ENCODE peak calls at places on chromosomes 7 and 10, in seven cellular contexts. One of them, this sample, is unnamed.

GRCh38 chr7:2233876-2234275 is 1.1 kb upstream of the MAD1L1 start:
- DNase-seq in transverse colon: no peak
- DNase-seq in gastrocnemius medialis: no peak
- DNase-seq in Peyer's patch: no peak
- DNase-seq in RWPE2: no peak
- DNase-seq in adrenal gland: no peak
- DNase-seq in sigmoid colon: no peak
- DNase-seq in this sample: no peak

GRCh38 chr7:90580051-90580450 is 16.1 kb upstream of the CDK14 start:
- DNase-seq in gastrocnemius medialis: no peak
- DNase-seq in Peyer's patch: no peak
- DNase-seq in RWPE2: no peak
- DNase-seq in sigmoid colon: no peak
- DNase-seq in adrenal gland: no peak
- DNase-seq in transverse colon: no peak
- DNase-seq in this sample: no peak

GRCh38 chr10:120460776-120461175 is 3.7 kb downstream of the PLPP4 start:
- DNase-seq in sigmoid colon: no peak
- DNase-seq in RWPE2: no peak
- DNase-seq in gastrocnemius medialis: no peak
- DNase-seq in Peyer's patch: no peak
- DNase-seq in adrenal gland: no peak
- DNase-seq in transverse colon: no peak
- DNase-seq in this sample: no peak

GRCh38 chr10:69506487-69506833 is 55.2 kb downstream of the TSPAN15 start:
- DNase-seq in RWPE2: no peak
- DNase-seq in Peyer's patch: no peak
- DNase-seq in adrenal gland: no peak
- DNase-seq in gastrocnemius medialis: no peak
- DNase-seq in transverse colon: no peak
- DNase-seq in sigmoid colon: no peak
- DNase-seq in this sample: no peak

GRCh38 chr7:35366167-35367155 is 112.6 kb upstream of the TBX20 start:
- DNase-seq in sigmoid colon: no peak
- DNase-seq in RWPE2: no peak
- DNase-seq in Peyer's patch: no peak
- DNase-seq in adrenal gland: no peak
- DNase-seq in gastrocnemius medialis: no peak
- DNase-seq in transverse colon: no peak
- DNase-seq in this sample: no peak

GRCh38 chr10:12902135-12902572 is 99.4 kb downstream of the CCDC3 start:
- DNase-seq in sigmoid colon: no peak
- DNase-seq in RWPE2: no peak
- DNase-seq in transverse colon: peak; percentile 37
- DNase-seq in gastrocnemius medialis: no peak
- DNase-seq in Peyer's patch: peak; percentile 71
- DNase-seq in adrenal gland: peak; percentile 47
- DNase-seq in this sample: no peak

GRCh38 chr7:26574476-26574875 is 282.8 kb downstream of the SNX10 start:
- DNase-seq in Peyer's patch: no peak
- DNase-seq in RWPE2: no peak
- DNase-seq in gastrocnemius medialis: no peak
- DNase-seq in sigmoid colon: no peak
- DNase-seq in transverse colon: no peak
- DNase-seq in adrenal gland: no peak
- DNase-seq in this sample: no peak

GRCh38 chr10:33046792-33047191 is 88.8 kb upstream of the ITGB1 start:
- DNase-seq in gastrocnemius medialis: no peak
- DNase-seq in sigmoid colon: no peak
- DNase-seq in RWPE2: no peak
- DNase-seq in Peyer's patch: no peak
- DNase-seq in adrenal gland: no peak
- DNase-seq in transverse colon: no peak
- DNase-seq in this sample: no peak

GRCh38 chr7:47895026-47895425 is 53.2 kb downstream of the PKD1L1 start:
- DNase-seq in RWPE2: no peak
- DNase-seq in sigmoid colon: no peak
- DNase-seq in transverse colon: no peak
- DNase-seq in gastrocnemius medialis: no peak
- DNase-seq in Peyer's patch: no peak
- DNase-seq in adrenal gland: no peak
- DNase-seq in this sample: no peak

GRCh38 chr10:120318862-120319261 is 138.2 kb upstream of the PLPP4 start:
- DNase-seq in RWPE2: no peak
- DNase-seq in adrenal gland: no peak
- DNase-seq in transverse colon: no peak
- DNase-seq in gastrocnemius medialis: no peak
- DNase-seq in Peyer's patch: no peak
- DNase-seq in sigmoid colon: no peak
- DNase-seq in this sample: no peak

GRCh38 chr10:114332808-114333207 is 71.5 kb downstream of the AFAP1L2 start:
- DNase-seq in adrenal gland: no peak
- DNase-seq in Peyer's patch: no peak
- DNase-seq in RWPE2: no peak
- DNase-seq in transverse colon: no peak
- DNase-seq in sigmoid colon: no peak
- DNase-seq in gastrocnemius medialis: no peak
- DNase-seq in this sample: no peak

GRCh38 chr10:127886371-127887051 is 6.2 kb downstream of the CLRN3 start:
- DNase-seq in transverse colon: peak; percentile 63
- DNase-seq in Peyer's patch: peak; percentile 89
- DNase-seq in adrenal gland: no peak
- DNase-seq in sigmoid colon: no peak
- DNase-seq in RWPE2: no peak
- DNase-seq in gastrocnemius medialis: no peak
- DNase-seq in this sample: no peak

GRCh38 chr10:122525788-122526187 is 34.8 kb upstream of the DMBT1 start:
- DNase-seq in transverse colon: peak; percentile 60
- DNase-seq in adrenal gland: no peak
- DNase-seq in Peyer's patch: peak; percentile 57
- DNase-seq in sigmoid colon: no peak
- DNase-seq in RWPE2: no peak
- DNase-seq in gastrocnemius medialis: no peak
- DNase-seq in this sample: no peak

GRCh38 chr10:122505011-122505410 is 43.7 kb downstream of the HTRA1 start:
- DNase-seq in adrenal gland: no peak
- DNase-seq in Peyer's patch: no peak
- DNase-seq in transverse colon: no peak
- DNase-seq in gastrocnemius medialis: no peak
- DNase-seq in sigmoid colon: no peak
- DNase-seq in RWPE2: no peak
- DNase-seq in this sample: no peak

GRCh38 chr7:149818536-149818840 is 19.7 kb upstream of the ZNF862 start:
- DNase-seq in adrenal gland: no peak
- DNase-seq in Peyer's patch: no peak
- DNase-seq in gastrocnemius medialis: no peak
- DNase-seq in sigmoid colon: no peak
- DNase-seq in RWPE2: no peak
- DNase-seq in transverse colon: no peak
- DNase-seq in this sample: peak; percentile 31

GRCh38 chr10:25575343-25575742 is 358.7 kb upstream of the MYO3A start:
- DNase-seq in adrenal gland: no peak
- DNase-seq in Peyer's patch: no peak
- DNase-seq in sigmoid colon: no peak
- DNase-seq in RWPE2: no peak
- DNase-seq in gastrocnemius medialis: no peak
- DNase-seq in transverse colon: no peak
- DNase-seq in this sample: no peak

GRCh38 chr7:35185908-35186731 is 67.8 kb downstream of the TBX20 start:
- DNase-seq in adrenal gland: peak; percentile 35
- DNase-seq in sigmoid colon: peak; percentile 58
- DNase-seq in transverse colon: no peak
- DNase-seq in Peyer's patch: no peak
- DNase-seq in gastrocnemius medialis: no peak
- DNase-seq in RWPE2: no peak
- DNase-seq in this sample: no peak

GRCh38 chr10:11437391-11438241 is 173.8 kb downstream of the USP6NL start:
- DNase-seq in sigmoid colon: no peak
- DNase-seq in RWPE2: no peak
- DNase-seq in gastrocnemius medialis: no peak
- DNase-seq in Peyer's patch: no peak
- DNase-seq in adrenal gland: no peak
- DNase-seq in transverse colon: no peak
- DNase-seq in this sample: no peak

GRCh38 chr7:38070718-38071117 is 107.3 kb upstream of the STARD3NL start:
- DNase-seq in sigmoid colon: no peak
- DNase-seq in Peyer's patch: no peak
- DNase-seq in adrenal gland: no peak
- DNase-seq in RWPE2: no peak
- DNase-seq in gastrocnemius medialis: no peak
- DNase-seq in transverse colon: no peak
- DNase-seq in this sample: no peak

GRCh38 chr10:46555366-46555712 is 1.1 kb downstream of the GPRIN2 start:
- DNase-seq in adrenal gland: peak; percentile 12
- DNase-seq in sigmoid colon: peak; percentile 64
- DNase-seq in RWPE2: no peak
- DNase-seq in Peyer's patch: no peak
- DNase-seq in transverse colon: no peak
- DNase-seq in gastrocnemius medialis: no peak
- DNase-seq in this sample: no peak
- H3K4me1 ChIP-seq in adrenal gland: peaks cover 11% of the 10 kb centered on the region
- H3K4me1 ChIP-seq in sigmoid colon: no peaks in the 10 kb centered on the region
- H3K4me1 ChIP-seq in RWPE2: no peaks in the 10 kb centered on the region
- H3K4me1 ChIP-seq in Peyer's patch: no peaks in the 10 kb centered on the region
- H3K4me1 ChIP-seq in transverse colon: peaks cover 16% of the 10 kb centered on the region
- H3K4me1 ChIP-seq in gastrocnemius medialis: no peaks in the 10 kb centered on the region
- H3K4me1 ChIP-seq in this sample: peaks cover 16% of the 10 kb centered on the region

GRCh38 chr7:143343596-143343995 is 18.9 kb downstream of the FAM131B start:
- DNase-seq in adrenal gland: no peak
- DNase-seq in Peyer's patch: no peak
- DNase-seq in RWPE2: no peak
- DNase-seq in transverse colon: no peak
- DNase-seq in sigmoid colon: no peak
- DNase-seq in gastrocnemius medialis: no peak
- DNase-seq in this sample: no peak
- TF ChIP-seq CTCF in adrenal gland: no peak
- TF ChIP-seq CTCF in Peyer's patch: no peak
- TF ChIP-seq CTCF in RWPE2: no peak
- TF ChIP-seq CTCF in transverse colon: no peak
- TF ChIP-seq CTCF in sigmoid colon: no peak
- TF ChIP-seq CTCF in gastrocnemius medialis: no peak
- TF ChIP-seq CTCF in this sample: no peak

GRCh38 chr7:24701899-24702235 is 55.4 kb downstream of the GSDME start:
- DNase-seq in Peyer's patch: no peak
- DNase-seq in adrenal gland: no peak
- DNase-seq in transverse colon: no peak
- DNase-seq in RWPE2: no peak
- DNase-seq in gastrocnemius medialis: no peak
- DNase-seq in sigmoid colon: no peak
- DNase-seq in this sample: no peak

GRCh38 chr7:24702674-24703235 is 54.5 kb downstream of the GSDME start:
- DNase-seq in gastrocnemius medialis: no peak
- DNase-seq in adrenal gland: no peak
- DNase-seq in sigmoid colon: no peak
- DNase-seq in Peyer's patch: no peak
- DNase-seq in transverse colon: no peak
- DNase-seq in RWPE2: no peak
- DNase-seq in this sample: no peak

GRCh38 chr7:24703296-24703695 is 54.0 kb downstream of the GSDME start:
- DNase-seq in Peyer's patch: no peak
- DNase-seq in gastrocnemius medialis: no peak
- DNase-seq in sigmoid colon: no peak
- DNase-seq in adrenal gland: no peak
- DNase-seq in transverse colon: no peak
- DNase-seq in RWPE2: no peak
- DNase-seq in this sample: no peak

GRCh38 chr7:24701232-24701898 is 55.9 kb downstream of the GSDME start:
- DNase-seq in transverse colon: no peak
- DNase-seq in sigmoid colon: no peak
- DNase-seq in gastrocnemius medialis: peak; percentile 68
- DNase-seq in Peyer's patch: no peak
- DNase-seq in adrenal gland: no peak
- DNase-seq in RWPE2: peak; percentile 42
- DNase-seq in this sample: no peak

GRCh38 chr7:24700446-24701044 is 56.7 kb downstream of the GSDME start:
- DNase-seq in RWPE2: no peak
- DNase-seq in adrenal gland: no peak
- DNase-seq in sigmoid colon: no peak
- DNase-seq in transverse colon: no peak
- DNase-seq in gastrocnemius medialis: no peak
- DNase-seq in Peyer's patch: no peak
- DNase-seq in this sample: no peak
- H3K4me3 ChIP-seq in RWPE2: no peak overlapping the region
- H3K4me3 ChIP-seq in adrenal gland: no peak overlapping the region
- H3K4me3 ChIP-seq in sigmoid colon: no peak overlapping the region
- H3K4me3 ChIP-seq in transverse colon: no peak overlapping the region
- H3K4me3 ChIP-seq in gastrocnemius medialis: no peak overlapping the region
- H3K4me3 ChIP-seq in Peyer's patch: no peak overlapping the region
- H3K4me3 ChIP-seq in this sample: no peak overlapping the region

DNA sequence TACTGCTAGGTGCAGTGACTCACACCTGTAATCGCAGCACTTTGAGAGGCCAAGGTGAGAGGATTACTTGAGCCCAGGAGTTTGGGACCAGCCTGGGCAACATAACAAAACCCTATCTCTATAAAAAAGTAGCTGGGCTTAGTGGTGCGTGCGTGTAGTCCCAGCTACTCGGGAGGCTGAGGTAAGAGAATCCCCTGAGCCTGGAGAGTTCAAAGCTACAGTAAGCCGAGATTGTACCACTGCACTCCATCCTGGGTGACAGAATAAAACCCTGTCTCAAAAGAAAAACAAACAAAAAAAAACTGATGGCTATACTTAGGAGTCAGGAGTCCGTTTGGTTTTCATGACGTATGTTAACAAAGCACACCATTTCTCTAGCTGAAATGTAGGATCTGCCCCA is 2.9 kb downstream of the SGMS1 start:
- DNase-seq in sigmoid colon: no peak
- DNase-seq in transverse colon: no peak
- DNase-seq in gastrocnemius medialis: no peak
- DNase-seq in adrenal gland: no peak
- DNase-seq in RWPE2: no peak
- DNase-seq in Peyer's patch: no peak
- DNase-seq in this sample: no peak
- H3K4me1 ChIP-seq in sigmoid colon: peaks cover 3% of the 10 kb centered on the region
- H3K4me1 ChIP-seq in transverse colon: peaks cover 23% of the 10 kb centered on the region
- H3K4me1 ChIP-seq in gastrocnemius medialis: peaks cover 29% of the 10 kb centered on the region
- H3K4me1 ChIP-seq in adrenal gland: peaks cover 32% of the 10 kb centered on the region
- H3K4me1 ChIP-seq in RWPE2: peaks cover 18% of the 10 kb centered on the region
- H3K4me1 ChIP-seq in Peyer's patch: no peaks in the 10 kb centered on the region
- H3K4me1 ChIP-seq in this sample: peaks cover 17% of the 10 kb centered on the region

DNA sequence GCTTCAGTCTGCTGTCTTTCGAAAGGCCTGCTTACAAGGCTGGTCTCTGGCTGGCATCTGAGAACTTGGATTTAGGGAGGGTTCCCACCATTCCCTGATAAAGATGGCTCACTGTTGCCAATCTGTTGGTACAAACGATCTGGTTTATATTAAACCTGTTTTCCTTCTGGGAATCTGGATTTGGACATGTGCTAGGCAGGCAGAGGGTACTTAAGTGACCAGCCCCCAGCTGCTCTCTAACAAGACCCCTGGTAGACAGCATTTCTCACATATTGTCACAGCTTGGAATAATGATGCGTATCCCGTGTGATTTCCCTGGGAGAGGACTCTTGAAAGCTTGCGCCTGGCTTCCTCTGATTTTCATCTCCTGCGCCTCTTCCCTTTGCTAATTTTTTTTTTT is 21.6 kb downstream of the YWHAG start:
- DNase-seq in RWPE2: no peak
- DNase-seq in transverse colon: no peak
- DNase-seq in sigmoid colon: no peak
- DNase-seq in Peyer's patch: no peak
- DNase-seq in adrenal gland: no peak
- DNase-seq in gastrocnemius medialis: no peak
- DNase-seq in this sample: no peak
- TF ChIP-seq CTCF in RWPE2: no peak
- TF ChIP-seq CTCF in transverse colon: no peak
- TF ChIP-seq CTCF in sigmoid colon: no peak
- TF ChIP-seq CTCF in Peyer's patch: no peak
- TF ChIP-seq CTCF in adrenal gland: no peak
- TF ChIP-seq CTCF in gastrocnemius medialis: no peak
- TF ChIP-seq CTCF in this sample: no peak

GRCh38 chr7:144908943-144909556 is 73.2 kb upstream of the TPK1 start:
- DNase-seq in RWPE2: no peak
- DNase-seq in Peyer's patch: peak; percentile 47
- DNase-seq in transverse colon: peak; percentile 30
- DNase-seq in sigmoid colon: no peak
- DNase-seq in adrenal gland: no peak
- DNase-seq in gastrocnemius medialis: no peak
- DNase-seq in this sample: no peak
- H3K4me3 ChIP-seq in RWPE2: no peak overlapping the region
- H3K4me3 ChIP-seq in Peyer's patch: no peak overlapping the region
- H3K4me3 ChIP-seq in transverse colon: no peak overlapping the region
- H3K4me3 ChIP-seq in sigmoid colon: no peak overlapping the region
- H3K4me3 ChIP-seq in adrenal gland: no peak overlapping the region
- H3K4me3 ChIP-seq in gastrocnemius medialis: no peak overlapping the region
- H3K4me3 ChIP-seq in this sample: no peak overlapping the region

This sample was measured in lower lobe of right lung.